ENCODE peak calls at places on chromosomes 4 and X, in ten cellular contexts. R is A172; K is activated T-helper 1 cell treated with anti-CD3 and anti-CD28 coated beads, Interleukin-2, amount 50 U/mL, for 16 hours; U is stimulated activated CD8-positive, alpha-beta memory T cell treated with anti-CD3 and anti-CD28 coated beads, Interleukin-15, amount 100 ng/mL, for 1 hour; H is mucosa of descending colon; D is naive B cell; L is CD8-positive, alpha-beta memory T cell; E is M059J; S is AG08395; F is NCI-H2171 treated with DMSO at 0.1 percent for 48 hours. V is an unnamed sample.
A peak's percentile ranks its signal among the peaks of the same experiment; 100 is the strongest.

GRCh38 chr4:6112606-6113290 is 87.6 kb downstream of the JAKMIP1 start:
- DNase-seq in R (no peak), K (no peak), U (no peak), H (no peak), D (no peak), L (no peak), E (no peak), S (no peak), F (no peak), V (no peak)

GRCh38 chr4:10164877-10165283 is 48.3 kb upstream of the WDR1 start:
- DNase-seq in R (peak; percentile 26), K (no peak), U (no peak), H (peak; percentile 61), D (no peak), L (no peak), E (peak; percentile 65), S (peak; percentile 76), F (no peak), V (peak; percentile 66)

GRCh38 chrX:68112321-68112720 is 321.0 kb downstream of the OPHN1 start:
- DNase-seq in R (peak; percentile 10), K (no peak), U (no peak), H (no peak), D (no peak), L (no peak), E (peak; percentile 45), S (no peak), F (no peak), V (no peak)

GRCh38 chr4:1402021-1402515 is 4.2 kb downstream of the NKX1-1 start:
- DNase-seq in R (no peak), K (no peak), U (no peak), H (no peak), D (no peak), L (no peak), E (no peak), S (no peak), F (no peak), V (no peak)

GRCh38 chr4:153170407-153170806 is 33.8 kb upstream of the TRIM2 start:
- DNase-seq in R (no peak), K (no peak), U (no peak), H (no peak), D (no peak), L (no peak), E (no peak), S (no peak), F (no peak), V (no peak)

GRCh38 chr4:137705171-137705783 is 173.0 kb upstream of the PCDH18 start:
- DNase-seq in R (no peak), K (no peak), U (no peak), H (peak; percentile 7), D (no peak), L (no peak), E (peak; percentile 1), S (peak; percentile 70), F (no peak), V (peak; percentile 94)

GRCh38 chr4:48509543-48509942 is 19.5 kb downstream of the ZAR1 start:
- DNase-seq in R (no peak), K (no peak), U (no peak), H (no peak), D (no peak), L (no peak), E (no peak), S (no peak), F (no peak), V (no peak)

GRCh38 chr4:147578057-147578476 is 39.1 kb upstream of the TMEM184C start:
- DNase-seq in R (peak; percentile 98), K (no peak), U (no peak), H (no peak), D (no peak), L (no peak), E (peak; percentile 98), S (peak; percentile 61), F (no peak), V (peak; percentile 96)

GRCh38 chr4:110344165-110344564 is 131.8 kb upstream of the ENPEP start:
- DNase-seq in R (no peak), K (no peak), U (no peak), H (peak; percentile 72), D (no peak), L (no peak), E (peak; percentile 12), S (peak; percentile 5), F (no peak), V (no peak)

GRCh38 chr4:83850435-83850834 is 314.5 kb downstream of the GPAT3 start:
- DNase-seq in R (peak; percentile 60), K (no peak), U (no peak), H (no peak), D (no peak), L (no peak), E (peak; percentile 40), S (peak; percentile 26), F (no peak), V (no peak)

GRCh38 chr4:1796486-1797204 is 3.6 kb downstream of the FGFR3 start:
- DNase-seq in R (no peak), K (no peak), U (no peak), H (no peak), D (no peak), L (no peak), E (no peak), S (no peak), F (no peak), V (no peak)

GRCh38 chr4:48073567-48074103 is 57.1 kb downstream of the NIPAL1 start:
- DNase-seq in R (no peak), K (no peak), U (no peak), H (no peak), D (no peak), L (no peak), E (peak; percentile 18), S (no peak), F (no peak), V (no peak)

GRCh38 chr4:59994118-59994517 is 1206.0 kb upstream of the ADGRL3 start:
- DNase-seq in R (no peak), K (no peak), U (no peak), H (no peak), D (no peak), L (no peak), E (no peak), S (no peak), F (no peak), V (no peak)

GRCh38 chr4:143432258-143432591 is 81.3 kb upstream of the SMARCA5 start:
- DNase-seq in R (no peak), K (no peak), U (no peak), H (no peak), D (no peak), L (no peak), E (no peak), S (no peak), F (no peak), V (no peak)

GRCh38 chrX:150085881-150086280 is 147.6 kb upstream of the EOLA2 start:
- DNase-seq in R (peak; percentile 58), K (no peak), U (no peak), H (no peak), D (no peak), L (no peak), E (peak; percentile 63), S (no peak), F (no peak), V (peak; percentile 58)

V was measured in foreskin fibroblast.